ENCODE peak calls at places on chromosomes 11 and 22, in ten cellular contexts. Y, B, P, K, M, I, V, N, A and F are unnamed samples.
A peak's percentile ranks its signal among the peaks of the same experiment; 100 is the strongest.

GRCh38 chr11:19380375-19380774 is 139.6 kb upstream of the E2F8 start:
- DNase-seq in Y (no peak), B (peak; percentile 55), P (no peak), K (peak; percentile 44), M (peak; percentile 48), I (no peak), V (peak; percentile 33), N (peak; percentile 85), A (no peak), F (no peak)

GRCh38 chr11:78166832-78167469 is 21.5 kb downstream of the KCTD21 start:
- DNase-seq in Y (no peak), B (no peak), P (no peak), K (no peak), M (no peak), I (no peak), V (no peak), N (no peak), A (no peak), F (no peak)

GRCh38 chr11:102071497-102072472 is 24.5 kb downstream of the CFAP300 start:
- DNase-seq in Y (no peak), B (no peak), P (no peak), K (no peak), M (no peak), I (no peak), V (no peak), N (no peak), A (no peak), F (no peak)

GRCh38 chr11:13486926-13487660 is 8.7 kb downstream of the PTH start:
- DNase-seq in Y (no peak), B (peak; percentile 60), P (peak; percentile 73), K (peak; percentile 27), M (no peak), I (peak; percentile 35), V (no peak), N (no peak), A (peak; percentile 39), F (peak; percentile 84)

GRCh38 chr11:57072640-57073039 is 83.9 kb downstream of the OR5AK2 start:
- DNase-seq in Y (no peak), B (no peak), P (no peak), K (no peak), M (peak; percentile 98), I (no peak), V (peak; percentile 94), N (peak; percentile 97), A (no peak), F (no peak)

GRCh38 chr22:36160499-36160942 is at the start of gene APOL3:
- DNase-seq in Y (peak; percentile 87), B (peak; percentile 60), P (no peak), K (peak; percentile 70), M (no peak), I (peak; percentile 88), V (peak; percentile 41), N (peak; percentile 29), A (no peak), F (no peak)

GRCh38 chr11:1573847-1574255 is 1.8 kb upstream of the DUSP8 start:
- DNase-seq in Y (no peak), B (no peak), P (no peak), K (no peak), M (no peak), I (no peak), V (no peak), N (peak; percentile 53), A (no peak), F (peak; percentile 46)

GRCh38 chr22:41215409-41215808 is 10.3 kb downstream of the L3MBTL2 start:
- DNase-seq in Y (no peak), B (no peak), P (no peak), K (no peak), M (no peak), I (no peak), V (no peak), N (no peak), A (no peak), F (no peak)

GRCh38 chr11:76124905-76125566 is 81.3 kb downstream of the WNT11 start:
- DNase-seq in Y (no peak), B (no peak), P (no peak), K (no peak), M (no peak), I (no peak), V (no peak), N (no peak), A (no peak), F (no peak)

GRCh38 chr11:70191495-70192140 is 11.5 kb upstream of the FADD start:
- DNase-seq in Y (peak; percentile 88), B (peak; percentile 84), P (peak; percentile 92), K (peak; percentile 74), M (no peak), I (peak; percentile 79), V (peak; percentile 23), N (peak; percentile 84), A (peak; percentile 94), F (peak; percentile 82)

GRCh38 chr11:33454264-33454663 is 197.1 kb downstream of the HIPK3 start:
- DNase-seq in Y (no peak), B (no peak), P (no peak), K (no peak), M (no peak), I (no peak), V (no peak), N (no peak), A (no peak), F (no peak)

GRCh38 chr11:71256080-71256479 is 3.7 kb upstream of the SHANK2 start:
- DNase-seq in Y (no peak), B (no peak), P (no peak), K (no peak), M (no peak), I (no peak), V (no peak), N (peak; percentile 13), A (no peak), F (peak; percentile 77)

GRCh38 chr22:35377735-35378134 is 3.2 kb upstream of the HMOX1 start:
- DNase-seq in Y (no peak), B (no peak), P (no peak), K (no peak), M (no peak), I (no peak), V (no peak), N (no peak), A (no peak), F (no peak)

GRCh38 chr11:48052183-48053040 is 72.1 kb downstream of the PTPRJ start:
- DNase-seq in Y (no peak), B (no peak), P (peak; percentile 24), K (no peak), M (peak; percentile 8), I (peak; percentile 42), V (peak; percentile 45), N (peak; percentile 93), A (no peak), F (peak; percentile 88)

GRCh38 chr11:46808804-46809431 is 37.2 kb downstream of the CKAP5 start:
- DNase-seq in Y (no peak), B (no peak), P (no peak), K (no peak), M (peak; percentile 10), I (no peak), V (peak; percentile 38), N (peak; percentile 53), A (no peak), F (peak; percentile 35)
- TF ChIP-seq CTCF in Y (no peak), B (no peak), P (peak; percentile 34), K (peak; percentile 16), M (peak; percentile 33), I (no peak), V (peak; percentile 40), N (peak; percentile 57), A (no peak), F (peak; percentile 56)

DNA sequence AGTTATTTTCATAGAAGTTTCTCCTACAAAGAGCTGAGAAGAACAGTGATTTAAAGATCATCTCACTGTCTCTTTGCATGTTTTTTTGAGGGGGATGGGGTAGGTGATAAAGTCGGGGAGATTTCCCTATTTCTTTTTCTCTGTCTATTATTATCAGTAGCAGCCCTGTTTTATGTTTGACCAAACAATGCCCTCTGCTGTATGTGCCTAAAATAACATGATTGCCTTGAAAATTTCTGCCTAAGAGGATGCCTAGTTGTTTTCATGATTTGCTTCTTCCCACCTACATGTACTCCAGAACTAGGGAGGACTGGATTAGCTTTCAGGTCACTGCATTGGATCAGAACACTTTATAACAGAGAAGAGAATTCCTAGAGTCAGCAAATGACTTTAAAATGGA is 1330.2 kb downstream of the LRRC4C start:
- DNase-seq in Y (no peak), B (no peak), P (peak; percentile 40), K (no peak), M (no peak), I (no peak), V (no peak), N (peak; percentile 39), A (peak; percentile 5), F (peak; percentile 18)
- TF ChIP-seq CTCF in Y (no peak), B (peak; percentile 21), P (peak; percentile 60), K (no peak), M (no peak), I (no peak), V (peak; percentile 31), N (peak; percentile 52), A (peak; percentile 57), F (peak; percentile 47)

DNA sequence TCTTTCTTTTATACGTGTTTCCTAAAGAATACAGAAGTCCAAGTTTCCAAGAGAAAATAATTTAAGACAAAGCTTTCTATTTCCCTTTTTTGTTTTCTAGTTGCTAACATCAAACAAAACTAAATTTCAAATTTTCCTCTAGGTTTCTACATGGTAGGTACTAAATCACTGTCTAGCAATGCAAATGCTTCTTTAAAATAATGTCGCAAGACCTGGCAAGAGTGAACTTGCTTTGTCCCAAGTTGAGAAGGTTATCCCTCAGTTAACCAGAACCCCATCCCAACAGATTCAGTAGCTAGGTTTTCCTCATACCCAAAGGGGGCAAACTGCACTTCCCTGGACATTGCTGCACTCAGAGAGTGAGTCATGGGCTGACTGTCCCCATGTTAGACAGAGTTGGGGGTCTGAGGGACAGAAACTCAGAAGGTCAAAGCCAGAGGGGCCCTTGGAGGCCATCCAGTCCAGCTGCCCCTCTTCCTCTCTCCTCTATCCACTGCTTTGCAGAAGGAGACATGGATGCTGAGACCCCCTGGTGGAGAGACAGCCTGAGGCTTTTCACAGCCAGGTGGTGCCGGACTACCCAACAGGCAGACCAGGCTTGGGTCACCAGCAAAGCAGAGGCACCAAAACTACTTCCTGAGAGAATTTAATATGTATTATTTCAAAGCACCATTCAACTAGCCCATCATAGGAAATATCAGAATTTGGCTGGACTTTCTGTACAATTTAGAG is 23.1 kb downstream of the OR2AT4 start:
- DNase-seq in Y (no peak), B (no peak), P (no peak), K (no peak), M (no peak), I (no peak), V (no peak), N (no peak), A (no peak), F (no peak)
- TF ChIP-seq CTCF in Y (no peak), B (no peak), P (no peak), K (no peak), M (no peak), I (no peak), V (peak; percentile 16), N (peak; percentile 25), A (no peak), F (peak; percentile 73)

DNA sequence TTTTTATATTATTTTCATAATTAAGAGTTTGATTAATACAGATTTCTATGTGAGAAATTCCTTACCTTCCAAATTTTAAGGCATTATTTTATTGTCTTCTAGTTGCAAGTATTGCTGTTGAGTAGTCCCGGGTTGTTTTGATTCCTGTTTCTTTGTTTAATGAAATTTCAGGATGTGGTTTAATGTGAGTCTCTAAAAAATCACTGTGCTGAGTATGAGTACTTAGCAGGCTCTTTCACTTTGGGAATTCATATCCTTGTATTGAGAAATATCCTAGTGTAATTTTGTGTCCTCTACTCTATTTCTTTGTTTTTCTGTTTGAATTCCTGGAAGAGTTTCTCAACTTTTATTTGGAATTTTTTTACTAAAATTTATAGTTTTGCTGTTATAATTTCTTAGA is 113.2 kb downstream of the TMEM135 start:
- DNase-seq in Y (no peak), B (no peak), P (no peak), K (no peak), M (peak; percentile 4), I (no peak), V (no peak), N (peak; percentile 33), A (no peak), F (no peak)
- TF ChIP-seq CTCF in Y (no peak), B (no peak), P (no peak), K (no peak), M (no peak), I (no peak), V (no peak), N (no peak), A (no peak), F (no peak)